ENCODE peak calls at places on chromosomes 5 and 9, in seven cellular contexts. Q is astrocyte of the spinal cord, M is NT2/D1, J is AG10803, W is BE2C, U is iPS DF 6.9, V is heart left ventricle. B is an unnamed sample.

GRCh38 chr9:97508852-97509251 is 7.4 kb downstream of the TMOD1 start:
- DNase-seq in Q (no peak), V (no peak), U (no peak), J (no peak), W (no peak), M (no peak), B (no peak)

GRCh38 chr5:32107291-32107690 is 66.8 kb downstream of the GOLPH3 start:
- DNase-seq in Q (no peak), U (no peak), V (no peak), J (no peak), M (no peak), W (no peak), B (no peak)

GRCh38 chr5:172902497-172903472 is 56.4 kb upstream of the RPL26L1 start:
- DNase-seq in M (no peak), J (peak; percentile 96), U (peak; percentile 16), Q (peak; percentile 96), V (peak; percentile 81), W (peak; percentile 55), B (no peak)

GRCh38 chr9:118586978-118587377 is 782.3 kb downstream of the BRINP1 start:
- DNase-seq in V (no peak), J (no peak), W (no peak), M (no peak), U (no peak), Q (no peak), B (no peak)

GRCh38 chr5:83249156-83249555 is 171.8 kb downstream of the XRCC4 start:
- DNase-seq in V (no peak), J (peak; percentile 5), W (no peak), M (no peak), Q (no peak), U (no peak), B (no peak)

GRCh38 chr5:55923873-55924500 is 70.8 kb downstream of the IL6ST start:
- DNase-seq in J (no peak), M (no peak), U (no peak), V (no peak), W (no peak), Q (no peak), B (no peak)

GRCh38 chr5:125655156-125655555 is 768.1 kb upstream of the GRAMD2B start:
- DNase-seq in M (no peak), Q (no peak), V (no peak), W (no peak), U (no peak), J (no peak), B (no peak)

GRCh38 chr9:36934478-36935065 is 99.5 kb downstream of the PAX5 start:
- DNase-seq in M (no peak), Q (no peak), U (no peak), V (no peak), W (peak; percentile 62), J (no peak), B (no peak)

GRCh38 chr9:136185066-136185465 is 19.9 kb downstream of the LHX3 start:
- DNase-seq in Q (no peak), W (peak; percentile 8), J (no peak), M (no peak), V (no peak), U (no peak), B (no peak)

GRCh38 chr9:89606567-89607311 is 1.9 kb downstream of the GADD45G start:
- DNase-seq in M (no peak), U (no peak), W (peak; percentile 80), V (peak; percentile 42), J (no peak), Q (no peak), B (peak; percentile 15)
- H3K4me3 ChIP-seq in M (peak overlapping the region; percentile 83), U (peak overlapping the region; percentile 83), W (peak overlapping the region; percentile 93), V (peak overlapping the region; percentile 95), J (no peak overlapping the region), Q (no peak overlapping the region), B (no peak overlapping the region)

GRCh38 chr9:132586830-132587483 is 4.6 kb downstream of the BARHL1 start:
- DNase-seq in M (no peak), V (no peak), J (no peak), W (no peak), Q (no peak), U (no peak), B (no peak)

GRCh38 chr9:132583584-132584304 is 1.3 kb downstream of the BARHL1 start:
- DNase-seq in J (no peak), M (no peak), U (no peak), W (no peak), V (no peak), Q (no peak), B (no peak)

GRCh38 chr9:132585954-132586829 is 3.8 kb downstream of the BARHL1 start:
- DNase-seq in J (no peak), U (no peak), W (no peak), Q (no peak), M (no peak), V (no peak), B (no peak)

GRCh38 chr9:132582786-132583583 is 579 bp downstream of the BARHL1 start:
- DNase-seq in V (no peak), U (no peak), M (no peak), W (no peak), Q (no peak), J (no peak), B (no peak)

DNA sequence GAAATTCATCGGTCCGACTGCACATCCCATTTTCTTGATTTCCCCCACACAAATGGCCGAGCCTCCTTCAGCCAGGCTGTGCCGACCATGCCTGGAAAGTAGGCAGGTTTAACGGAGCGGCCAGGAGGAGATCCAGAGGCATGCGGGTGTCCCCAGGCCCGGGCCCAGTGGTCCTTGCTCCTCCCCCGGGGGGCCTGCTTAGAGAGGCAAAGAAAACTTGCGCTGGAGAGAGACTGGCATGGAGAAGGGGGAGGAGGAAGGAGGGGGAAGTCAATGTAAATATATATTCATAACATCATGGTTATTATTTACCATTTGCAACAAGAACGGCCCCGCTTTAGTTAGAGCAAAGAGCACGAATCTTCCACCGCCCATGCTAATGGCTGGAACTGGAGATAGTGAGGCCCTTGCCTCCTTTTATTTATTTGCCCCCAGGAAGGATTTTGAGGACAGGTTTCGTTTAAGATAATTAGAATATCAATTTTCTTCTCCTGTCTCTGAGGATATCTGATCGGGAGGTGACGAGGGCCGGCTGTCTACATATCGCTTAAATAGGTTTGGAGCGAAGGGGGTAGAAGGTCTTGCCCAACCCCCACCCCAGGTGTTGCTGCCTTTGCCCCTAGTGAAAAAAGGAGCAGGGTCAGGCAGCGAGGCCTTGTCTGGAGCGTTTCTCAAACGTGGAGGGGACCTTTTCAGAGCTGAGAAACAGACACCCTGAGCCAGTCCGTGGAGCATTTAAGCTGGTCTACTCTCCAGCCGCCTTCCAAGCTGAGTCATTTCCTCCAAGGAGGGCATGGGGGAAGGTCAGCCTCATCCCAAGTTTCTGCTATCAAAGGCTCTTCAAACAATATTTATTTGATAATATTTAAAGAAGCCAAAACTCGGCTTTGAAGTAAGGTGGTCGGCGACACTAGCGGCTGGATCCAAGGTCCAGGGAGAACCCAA is 2.5 kb downstream of the BARHL1 start:
- DNase-seq in M (no peak), V (no peak), Q (no peak), J (peak; percentile 12), W (no peak), U (no peak), B (no peak)
- H3K4me3 ChIP-seq in M (no peak overlapping the region), V (no peak overlapping the region), Q (no peak overlapping the region), J (no peak overlapping the region), W (no peak overlapping the region), U (no peak overlapping the region), B (no peak overlapping the region)

GRCh38 chr5:99814311-99815063 is 720.7 kb upstream of the FAM174A start:
- DNase-seq in U (no peak), M (no peak), V (no peak), J (no peak), Q (peak; percentile 73), W (no peak), B (no peak)

DNA sequence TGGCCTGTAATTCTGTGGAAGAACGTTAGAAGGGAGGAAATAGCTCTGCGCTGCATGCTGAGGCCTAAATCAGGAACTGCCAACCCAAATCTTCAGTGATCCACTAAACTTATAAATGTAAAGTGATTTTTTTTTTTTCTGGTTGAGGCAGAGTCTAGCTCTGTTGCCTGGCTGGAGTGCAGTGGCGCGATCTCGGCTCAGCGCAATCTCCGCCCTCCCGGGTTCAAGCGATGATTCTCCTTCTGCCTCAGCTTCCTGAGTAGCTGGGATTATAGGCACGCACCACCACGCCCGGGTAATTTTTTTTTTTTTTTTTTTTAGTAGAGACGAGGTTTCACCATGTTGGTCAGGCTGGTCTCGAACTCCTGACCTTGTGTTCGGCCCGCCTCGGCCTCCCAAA is 717.4 kb upstream of the FAM174A start:
- DNase-seq in M (no peak), J (no peak), W (no peak), V (no peak), U (no peak), Q (no peak), B (no peak)
- H3K4me3 ChIP-seq in M (no peak overlapping the region), J (no peak overlapping the region), W (no peak overlapping the region), V (no peak overlapping the region), U (no peak overlapping the region), Q (no peak overlapping the region), B (no peak overlapping the region)

DNA sequence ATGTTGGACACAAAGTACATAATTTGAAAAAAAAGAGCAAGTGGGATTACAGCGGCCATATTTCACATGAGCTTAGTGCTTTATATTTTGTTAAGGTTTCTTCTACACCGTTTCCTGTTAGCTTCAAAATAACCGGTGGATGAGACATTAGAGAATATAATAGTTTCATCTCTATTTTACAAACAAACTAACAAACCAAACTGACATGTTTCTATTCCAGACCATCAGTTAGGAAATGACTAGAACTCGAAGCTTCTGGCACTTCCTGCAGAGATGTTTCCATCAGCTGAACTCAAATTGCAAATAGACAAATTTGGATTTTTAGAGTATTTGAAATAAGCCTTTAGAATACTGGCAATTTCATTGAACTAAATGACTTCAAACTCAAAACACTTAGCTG is 86.5 kb downstream of the MTRR start:
- DNase-seq in W (no peak), U (no peak), M (no peak), J (no peak), V (no peak), Q (no peak), B (no peak)
- H3K4me3 ChIP-seq in W (no peak overlapping the region), U (no peak overlapping the region), M (no peak overlapping the region), J (no peak overlapping the region), V (no peak overlapping the region), Q (no peak overlapping the region), B (no peak overlapping the region)

DNA sequence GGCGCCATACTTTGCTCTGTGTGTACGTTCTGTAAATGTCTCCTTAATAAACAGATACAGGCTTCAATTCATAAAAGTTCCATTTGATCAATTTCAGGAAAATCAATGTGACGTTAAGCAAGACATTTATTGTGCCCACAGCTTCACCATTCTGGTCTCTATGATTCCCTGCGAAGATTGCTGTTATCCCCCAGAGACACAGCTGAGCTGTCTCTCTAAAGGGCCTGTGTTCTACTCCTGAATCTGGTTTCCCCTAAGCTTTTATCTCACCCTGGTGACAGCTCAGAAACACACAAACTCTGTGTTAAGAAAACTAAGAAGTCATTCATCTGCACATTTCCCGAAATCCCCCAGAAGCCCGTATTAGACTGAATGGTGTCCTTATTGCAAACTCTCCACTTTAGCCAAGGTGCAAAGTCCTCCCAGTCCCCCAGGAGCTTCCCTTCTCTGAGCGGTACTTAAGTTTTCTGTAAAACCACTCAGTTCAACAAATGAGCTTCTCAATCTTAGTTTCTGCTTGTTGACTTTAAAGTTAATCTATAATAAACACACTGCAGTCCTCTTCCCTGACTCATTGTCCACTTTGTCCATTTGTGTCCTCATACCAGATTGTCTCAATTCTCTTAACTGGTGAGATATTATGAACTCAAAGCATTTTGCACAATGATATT is 1.4 kb upstream of the C5orf15 start:
- DNase-seq in M (no peak), J (no peak), V (no peak), U (no peak), W (no peak), Q (no peak), B (no peak)
- H3K4me3 ChIP-seq in M (no peak overlapping the region), J (no peak overlapping the region), V (no peak overlapping the region), U (no peak overlapping the region), W (no peak overlapping the region), Q (no peak overlapping the region), B (peak overlapping the region; percentile 100)